ENCODE peak calls at places on chromosomes 12 and 14, in ten cellular contexts. One of them, this sample, is unnamed.

GRCh38 chr14:89767861-89768268 is 186.7 kb downstream of the EFCAB11 start:
- DNase-seq in fibroblast of lung: peak
- DNase-seq in BE2C: peak
- DNase-seq in activated B cell treated with CpG ODN at 0.5 μM for 24 hours: peak
- DNase-seq in brain microvascular endothelial cell: peak
- DNase-seq in GM10248: peak
- DNase-seq in hepatocyte: peak
- DNase-seq in CD8-positive, alpha-beta T cell: peak
- DNase-seq in tibial artery: no peak
- DNase-seq in A549: no peak
- DNase-seq in this sample: no peak

GRCh38 chr12:45388545-45388944 is 172.7 kb downstream of the ANO6 start:
- DNase-seq in fibroblast of lung: peak
- DNase-seq in BE2C: peak
- DNase-seq in activated B cell treated with CpG ODN at 0.5 μM for 24 hours: no peak
- DNase-seq in brain microvascular endothelial cell: peak
- DNase-seq in GM10248: no peak
- DNase-seq in hepatocyte: peak
- DNase-seq in CD8-positive, alpha-beta T cell: no peak
- DNase-seq in tibial artery: peak
- DNase-seq in A549: peak
- DNase-seq in this sample: peak

GRCh38 chr14:85917631-85918030 is 387.7 kb downstream of the FLRT2 start:
- DNase-seq in fibroblast of lung: no peak
- DNase-seq in BE2C: no peak
- DNase-seq in activated B cell treated with CpG ODN at 0.5 μM for 24 hours: no peak
- DNase-seq in brain microvascular endothelial cell: no peak
- DNase-seq in GM10248: no peak
- DNase-seq in hepatocyte: no peak
- DNase-seq in CD8-positive, alpha-beta T cell: no peak
- DNase-seq in tibial artery: no peak
- DNase-seq in A549: no peak
- DNase-seq in this sample: no peak

GRCh38 chr12:11651785-11652184 is 2.3 kb downstream of the ETV6 start:
- DNase-seq in fibroblast of lung: peak
- DNase-seq in BE2C: no peak
- DNase-seq in activated B cell treated with CpG ODN at 0.5 μM for 24 hours: no peak
- DNase-seq in brain microvascular endothelial cell: no peak
- DNase-seq in GM10248: no peak
- DNase-seq in hepatocyte: no peak
- DNase-seq in CD8-positive, alpha-beta T cell: no peak
- DNase-seq in tibial artery: no peak
- DNase-seq in A549: no peak
- DNase-seq in this sample: no peak

GRCh38 chr12:31633464-31633863 is 26.0 kb upstream of the ETFBKMT start:
- DNase-seq in fibroblast of lung: no peak
- DNase-seq in BE2C: no peak
- DNase-seq in activated B cell treated with CpG ODN at 0.5 μM for 24 hours: no peak
- DNase-seq in brain microvascular endothelial cell: no peak
- DNase-seq in GM10248: no peak
- DNase-seq in hepatocyte: no peak
- DNase-seq in CD8-positive, alpha-beta T cell: no peak
- DNase-seq in tibial artery: no peak
- DNase-seq in A549: no peak
- DNase-seq in this sample: no peak

GRCh38 chr12:79360269-79360668 is 330.5 kb downstream of the PAWR start:
- DNase-seq in fibroblast of lung: no peak
- DNase-seq in BE2C: no peak
- DNase-seq in activated B cell treated with CpG ODN at 0.5 μM for 24 hours: no peak
- DNase-seq in brain microvascular endothelial cell: no peak
- DNase-seq in GM10248: no peak
- DNase-seq in hepatocyte: no peak
- DNase-seq in CD8-positive, alpha-beta T cell: no peak
- DNase-seq in tibial artery: no peak
- DNase-seq in A549: no peak
- DNase-seq in this sample: no peak

GRCh38 chr12:117151195-117152031 is 38.9 kb downstream of the FBXO21 start:
- DNase-seq in fibroblast of lung: peak
- DNase-seq in BE2C: peak
- DNase-seq in activated B cell treated with CpG ODN at 0.5 μM for 24 hours: no peak
- DNase-seq in brain microvascular endothelial cell: peak
- DNase-seq in GM10248: no peak
- DNase-seq in hepatocyte: peak
- DNase-seq in CD8-positive, alpha-beta T cell: peak
- DNase-seq in tibial artery: peak
- DNase-seq in A549: peak
- DNase-seq in this sample: peak

GRCh38 chr12:58588771-58589170 is 331.5 kb downstream of the LRIG3 start:
- DNase-seq in fibroblast of lung: peak
- DNase-seq in BE2C: no peak
- DNase-seq in activated B cell treated with CpG ODN at 0.5 μM for 24 hours: no peak
- DNase-seq in brain microvascular endothelial cell: no peak
- DNase-seq in GM10248: no peak
- DNase-seq in hepatocyte: no peak
- DNase-seq in CD8-positive, alpha-beta T cell: no peak
- DNase-seq in tibial artery: no peak
- DNase-seq in A549: no peak
- DNase-seq in this sample: no peak

GRCh38 chr12:10170199-10170598 is 1.7 kb downstream of the OLR1 start:
- DNase-seq in fibroblast of lung: no peak
- DNase-seq in BE2C: no peak
- DNase-seq in activated B cell treated with CpG ODN at 0.5 μM for 24 hours: no peak
- DNase-seq in brain microvascular endothelial cell: no peak
- DNase-seq in GM10248: no peak
- DNase-seq in hepatocyte: no peak
- DNase-seq in CD8-positive, alpha-beta T cell: no peak
- DNase-seq in tibial artery: no peak
- DNase-seq in A549: no peak
- DNase-seq in this sample: no peak
- TF ChIP-seq CTCF in fibroblast of lung: no peak
- TF ChIP-seq CTCF in BE2C: no peak
- TF ChIP-seq CTCF in activated B cell treated with CpG ODN at 0.5 μM for 24 hours: no peak
- TF ChIP-seq CTCF in brain microvascular endothelial cell: no peak
- TF ChIP-seq CTCF in GM10248: no peak
- TF ChIP-seq CTCF in hepatocyte: no peak
- TF ChIP-seq CTCF in CD8-positive, alpha-beta T cell: no peak
- TF ChIP-seq CTCF in tibial artery: no peak
- TF ChIP-seq CTCF in A549: no peak
- TF ChIP-seq CTCF in this sample: no peak

GRCh38 chr12:48981757-48982157 is 3.6 kb downstream of the WNT1 start:
- DNase-seq in fibroblast of lung: no peak
- DNase-seq in BE2C: no peak
- DNase-seq in activated B cell treated with CpG ODN at 0.5 μM for 24 hours: no peak
- DNase-seq in brain microvascular endothelial cell: no peak
- DNase-seq in GM10248: no peak
- DNase-seq in hepatocyte: no peak
- DNase-seq in CD8-positive, alpha-beta T cell: no peak
- DNase-seq in tibial artery: no peak
- DNase-seq in A549: no peak
- DNase-seq in this sample: no peak

GRCh38 chr12:48979602-48980388 is 1.7 kb downstream of the WNT1 start:
- DNase-seq in fibroblast of lung: no peak
- DNase-seq in BE2C: no peak
- DNase-seq in activated B cell treated with CpG ODN at 0.5 μM for 24 hours: no peak
- DNase-seq in brain microvascular endothelial cell: no peak
- DNase-seq in GM10248: peak
- DNase-seq in hepatocyte: no peak
- DNase-seq in CD8-positive, alpha-beta T cell: peak
- DNase-seq in tibial artery: no peak
- DNase-seq in A549: no peak
- DNase-seq in this sample: no peak

GRCh38 chr12:48980389-48980952 is 2.3 kb downstream of the WNT1 start:
- DNase-seq in fibroblast of lung: no peak
- DNase-seq in BE2C: peak
- DNase-seq in activated B cell treated with CpG ODN at 0.5 μM for 24 hours: no peak
- DNase-seq in brain microvascular endothelial cell: no peak
- DNase-seq in GM10248: peak
- DNase-seq in hepatocyte: peak
- DNase-seq in CD8-positive, alpha-beta T cell: peak
- DNase-seq in tibial artery: no peak
- DNase-seq in A549: no peak
- DNase-seq in this sample: no peak

GRCh38 chr12:48982397-48983080 is 4.4 kb downstream of the WNT1 start:
- DNase-seq in fibroblast of lung: no peak
- DNase-seq in BE2C: no peak
- DNase-seq in activated B cell treated with CpG ODN at 0.5 μM for 24 hours: no peak
- DNase-seq in brain microvascular endothelial cell: no peak
- DNase-seq in GM10248: no peak
- DNase-seq in hepatocyte: no peak
- DNase-seq in CD8-positive, alpha-beta T cell: no peak
- DNase-seq in tibial artery: no peak
- DNase-seq in A549: no peak
- DNase-seq in this sample: no peak

DNA sequence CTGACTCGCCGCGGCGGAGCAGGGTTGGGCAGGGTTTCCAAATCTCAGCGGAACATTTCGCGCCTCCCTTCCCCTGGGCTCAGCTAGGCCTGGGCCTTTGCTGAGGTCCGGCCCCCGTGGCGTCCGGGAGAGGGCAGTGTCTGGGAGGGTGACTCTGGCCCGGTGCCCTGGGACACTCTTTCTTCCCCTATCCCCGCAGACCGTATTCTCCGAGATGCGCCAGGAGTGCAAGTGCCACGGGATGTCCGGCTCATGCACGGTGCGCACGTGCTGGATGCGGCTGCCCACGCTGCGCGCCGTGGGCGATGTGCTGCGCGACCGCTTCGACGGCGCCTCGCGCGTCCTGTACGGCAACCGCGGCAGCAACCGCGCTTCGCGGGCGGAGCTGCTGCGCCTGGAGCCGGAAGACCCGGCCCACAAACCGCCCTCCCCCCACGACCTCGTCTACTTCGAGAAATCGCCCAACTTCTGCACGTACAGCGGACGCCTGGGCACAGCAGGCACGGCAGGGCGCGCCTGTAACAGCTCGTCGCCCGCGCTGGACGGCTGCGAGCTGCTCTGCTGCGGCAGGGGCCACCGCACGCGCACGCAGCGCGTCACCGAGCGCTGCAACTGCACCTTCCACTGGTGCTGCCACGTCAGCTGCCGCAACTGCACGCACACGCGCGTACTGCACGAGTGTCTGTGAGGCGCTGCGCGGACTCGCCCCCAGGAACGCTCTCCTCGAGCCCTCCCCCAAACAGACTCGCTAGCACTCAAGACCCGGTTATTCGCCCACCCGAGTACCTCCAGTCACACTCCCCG is 3.0 kb downstream of the WNT1 start:
- DNase-seq in fibroblast of lung: no peak
- DNase-seq in BE2C: peak
- DNase-seq in activated B cell treated with CpG ODN at 0.5 μM for 24 hours: no peak
- DNase-seq in brain microvascular endothelial cell: no peak
- DNase-seq in GM10248: peak
- DNase-seq in hepatocyte: no peak
- DNase-seq in CD8-positive, alpha-beta T cell: peak
- DNase-seq in tibial artery: no peak
- DNase-seq in A549: peak
- DNase-seq in this sample: no peak
- TF ChIP-seq CTCF in fibroblast of lung: no peak
- TF ChIP-seq CTCF in BE2C: peak
- TF ChIP-seq CTCF in activated B cell treated with CpG ODN at 0.5 μM for 24 hours: no peak
- TF ChIP-seq CTCF in brain microvascular endothelial cell: peak
- TF ChIP-seq CTCF in GM10248: peak
- TF ChIP-seq CTCF in hepatocyte: peak
- TF ChIP-seq CTCF in CD8-positive, alpha-beta T cell: no peak
- TF ChIP-seq CTCF in tibial artery: no peak
- TF ChIP-seq CTCF in A549: peak
- TF ChIP-seq CTCF in this sample: no peak

DNA sequence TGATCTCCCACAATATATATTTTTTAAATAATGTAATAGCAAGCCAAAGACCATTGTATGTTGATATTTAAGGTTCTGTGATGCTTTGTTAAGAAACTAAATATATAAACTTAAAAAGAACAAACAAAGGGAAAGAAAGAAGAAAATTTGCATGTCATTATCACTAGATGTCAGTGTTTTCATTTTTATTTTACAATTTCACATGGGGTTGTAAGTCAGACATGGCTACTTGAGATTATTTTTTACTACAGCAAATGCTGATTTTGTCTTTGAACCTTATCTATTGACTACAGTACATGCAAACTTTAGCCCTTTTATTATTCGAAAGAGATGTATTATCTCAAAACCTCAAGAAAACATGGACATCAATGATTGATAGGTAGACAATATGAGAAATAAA is 36.1 kb downstream of the SLCO1C1 start:
- DNase-seq in fibroblast of lung: no peak
- DNase-seq in BE2C: no peak
- DNase-seq in activated B cell treated with CpG ODN at 0.5 μM for 24 hours: no peak
- DNase-seq in brain microvascular endothelial cell: no peak
- DNase-seq in GM10248: no peak
- DNase-seq in hepatocyte: no peak
- DNase-seq in CD8-positive, alpha-beta T cell: no peak
- DNase-seq in tibial artery: no peak
- DNase-seq in A549: no peak
- DNase-seq in this sample: no peak
- TF ChIP-seq CTCF in fibroblast of lung: no peak
- TF ChIP-seq CTCF in BE2C: no peak
- TF ChIP-seq CTCF in activated B cell treated with CpG ODN at 0.5 μM for 24 hours: no peak
- TF ChIP-seq CTCF in brain microvascular endothelial cell: no peak
- TF ChIP-seq CTCF in GM10248: no peak
- TF ChIP-seq CTCF in hepatocyte: no peak
- TF ChIP-seq CTCF in CD8-positive, alpha-beta T cell: no peak
- TF ChIP-seq CTCF in tibial artery: no peak
- TF ChIP-seq CTCF in A549: peak
- TF ChIP-seq CTCF in this sample: no peak

DNA sequence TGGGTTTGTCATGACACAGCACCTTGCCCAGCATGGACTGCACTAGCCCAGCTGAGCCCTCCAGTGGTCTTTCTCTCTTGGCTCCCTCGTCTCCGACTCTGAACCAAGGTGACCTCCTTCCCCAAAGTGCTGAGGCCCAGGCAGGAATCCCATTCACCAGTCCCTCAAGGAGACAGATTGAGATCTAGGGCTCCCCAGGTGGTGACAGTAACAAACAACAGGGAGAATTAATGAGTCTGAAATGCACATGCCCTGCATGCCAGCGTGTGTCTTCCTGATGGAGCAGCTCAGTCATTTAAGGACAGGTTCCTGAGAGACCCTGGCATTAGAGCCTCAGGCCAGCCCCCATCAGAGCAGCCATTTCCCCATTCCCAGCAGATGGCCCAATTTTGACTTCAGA is 51.4 kb upstream of the OAS1 start:
- DNase-seq in fibroblast of lung: no peak
- DNase-seq in BE2C: peak
- DNase-seq in activated B cell treated with CpG ODN at 0.5 μM for 24 hours: no peak
- DNase-seq in brain microvascular endothelial cell: no peak
- DNase-seq in GM10248: no peak
- DNase-seq in hepatocyte: no peak
- DNase-seq in CD8-positive, alpha-beta T cell: no peak
- DNase-seq in tibial artery: no peak
- DNase-seq in A549: peak
- DNase-seq in this sample: no peak
- TF ChIP-seq CTCF in fibroblast of lung: no peak
- TF ChIP-seq CTCF in BE2C: peak
- TF ChIP-seq CTCF in activated B cell treated with CpG ODN at 0.5 μM for 24 hours: no peak
- TF ChIP-seq CTCF in brain microvascular endothelial cell: peak
- TF ChIP-seq CTCF in GM10248: peak
- TF ChIP-seq CTCF in hepatocyte: peak
- TF ChIP-seq CTCF in CD8-positive, alpha-beta T cell: no peak
- TF ChIP-seq CTCF in tibial artery: no peak
- TF ChIP-seq CTCF in A549: peak
- TF ChIP-seq CTCF in this sample: no peak

This sample was measured in AG09319.